ENCODE peak calls at places on chromosomes 6 and 20, in seven cellular contexts. One of them, this sample, is unnamed. For H3K4me1, the result is how much of the 10 kb centered on the place peaks cover.

GRCh38 chr6:170087946-170088348 is 202.9 kb downstream of the DLL1 start:
- DNase-seq in colonic mucosa: no peak
- DNase-seq in uterus: no peak
- DNase-seq in heart right ventricle: no peak
- DNase-seq in HCT116: no peak
- DNase-seq in gastrocnemius medialis: no peak
- DNase-seq in pancreas: no peak
- DNase-seq in this sample: no peak

GRCh38 chr6:16804007-16804303 is 42.7 kb upstream of the ATXN1 start:
- DNase-seq in pancreas: no peak
- DNase-seq in gastrocnemius medialis: no peak
- DNase-seq in heart right ventricle: no peak
- DNase-seq in HCT116: no peak
- DNase-seq in colonic mucosa: no peak
- DNase-seq in uterus: no peak
- DNase-seq in this sample: no peak

GRCh38 chr6:7241709-7242645 is 71.0 kb downstream of the SSR1 start:
- DNase-seq in gastrocnemius medialis: no peak
- DNase-seq in colonic mucosa: peak
- DNase-seq in uterus: no peak
- DNase-seq in pancreas: peak
- DNase-seq in heart right ventricle: no peak
- DNase-seq in HCT116: no peak
- DNase-seq in this sample: no peak

GRCh38 chr6:149060985-149061760 is 256.3 kb upstream of the TAB2 start:
- DNase-seq in heart right ventricle: no peak
- DNase-seq in colonic mucosa: peak
- DNase-seq in gastrocnemius medialis: no peak
- DNase-seq in pancreas: peak
- DNase-seq in uterus: no peak
- DNase-seq in HCT116: no peak
- DNase-seq in this sample: no peak

GRCh38 chr20:20465259-20465658 is 97.4 kb downstream of the INSM1 start:
- DNase-seq in uterus: no peak
- DNase-seq in gastrocnemius medialis: no peak
- DNase-seq in heart right ventricle: no peak
- DNase-seq in pancreas: no peak
- DNase-seq in HCT116: no peak
- DNase-seq in colonic mucosa: no peak
- DNase-seq in this sample: no peak

GRCh38 chr6:35427851-35428321 is 24.3 kb upstream of the FANCE start:
- DNase-seq in colonic mucosa: no peak
- DNase-seq in pancreas: no peak
- DNase-seq in uterus: no peak
- DNase-seq in heart right ventricle: no peak
- DNase-seq in HCT116: no peak
- DNase-seq in gastrocnemius medialis: no peak
- DNase-seq in this sample: no peak

GRCh38 chr6:147560670-147561069 is 52.2 kb downstream of the SAMD5 start:
- DNase-seq in gastrocnemius medialis: no peak
- DNase-seq in HCT116: no peak
- DNase-seq in pancreas: no peak
- DNase-seq in uterus: no peak
- DNase-seq in heart right ventricle: no peak
- DNase-seq in colonic mucosa: no peak
- DNase-seq in this sample: no peak

GRCh38 chr6:95176322-95176721 is 401.0 kb upstream of the MANEA start:
- DNase-seq in pancreas: no peak
- DNase-seq in gastrocnemius medialis: no peak
- DNase-seq in uterus: no peak
- DNase-seq in heart right ventricle: no peak
- DNase-seq in colonic mucosa: no peak
- DNase-seq in HCT116: no peak
- DNase-seq in this sample: no peak

GRCh38 chr20:23361108-23361650 is 803 bp upstream of the GZF1 start:
- DNase-seq in pancreas: peak
- DNase-seq in heart right ventricle: no peak
- DNase-seq in HCT116: no peak
- DNase-seq in colonic mucosa: peak
- DNase-seq in uterus: no peak
- DNase-seq in gastrocnemius medialis: no peak
- DNase-seq in this sample: no peak

GRCh38 chr6:18985061-18985460 is 597.9 kb downstream of the RNF144B start:
- DNase-seq in colonic mucosa: no peak
- DNase-seq in pancreas: no peak
- DNase-seq in heart right ventricle: no peak
- DNase-seq in uterus: no peak
- DNase-seq in gastrocnemius medialis: no peak
- DNase-seq in HCT116: no peak
- DNase-seq in this sample: no peak

GRCh38 chr6:122984393-122984792 is 11.6 kb upstream of the CLVS2 start:
- DNase-seq in heart right ventricle: no peak
- DNase-seq in pancreas: no peak
- DNase-seq in HCT116: no peak
- DNase-seq in gastrocnemius medialis: no peak
- DNase-seq in colonic mucosa: no peak
- DNase-seq in uterus: no peak
- DNase-seq in this sample: no peak

GRCh38 chr6:118677193-118677592 is 25.8 kb upstream of the CEP85L start:
- DNase-seq in heart right ventricle: no peak
- DNase-seq in colonic mucosa: no peak
- DNase-seq in pancreas: no peak
- DNase-seq in gastrocnemius medialis: no peak
- DNase-seq in uterus: no peak
- DNase-seq in HCT116: no peak
- DNase-seq in this sample: no peak

GRCh38 chr6:89353702-89354392 is 1.3 kb upstream of the UBE2J1 start:
- DNase-seq in colonic mucosa: no peak
- DNase-seq in HCT116: no peak
- DNase-seq in pancreas: no peak
- DNase-seq in uterus: no peak
- DNase-seq in gastrocnemius medialis: no peak
- DNase-seq in heart right ventricle: no peak
- DNase-seq in this sample: no peak

GRCh38 chr6:43186706-43187105 is 4.7 kb downstream of the CUL9 start:
- DNase-seq in uterus: no peak
- DNase-seq in heart right ventricle: no peak
- DNase-seq in gastrocnemius medialis: no peak
- DNase-seq in pancreas: no peak
- DNase-seq in HCT116: no peak
- DNase-seq in colonic mucosa: no peak
- DNase-seq in this sample: no peak

GRCh38 chr6:167565388-167565787 is 240.5 kb downstream of the TTLL2 start:
- DNase-seq in colonic mucosa: peak
- DNase-seq in heart right ventricle: no peak
- DNase-seq in gastrocnemius medialis: no peak
- DNase-seq in uterus: no peak
- DNase-seq in HCT116: no peak
- DNase-seq in pancreas: no peak
- DNase-seq in this sample: no peak

GRCh38 chr20:15930324-15931305 is 642.6 kb downstream of the KIF16B start:
- DNase-seq in HCT116: no peak
- DNase-seq in heart right ventricle: no peak
- DNase-seq in uterus: no peak
- DNase-seq in colonic mucosa: no peak
- DNase-seq in pancreas: no peak
- DNase-seq in gastrocnemius medialis: peak
- DNase-seq in this sample: no peak

GRCh38 chr6:144335315-144335861 is 50.3 kb downstream of the UTRN start:
- DNase-seq in gastrocnemius medialis: no peak
- DNase-seq in uterus: no peak
- DNase-seq in HCT116: no peak
- DNase-seq in heart right ventricle: no peak
- DNase-seq in pancreas: no peak
- DNase-seq in colonic mucosa: no peak
- DNase-seq in this sample: no peak

GRCh38 chr6:168118935-168119334 is 39.9 kb upstream of the FRMD1 start:
- DNase-seq in heart right ventricle: no peak
- DNase-seq in gastrocnemius medialis: no peak
- DNase-seq in colonic mucosa: no peak
- DNase-seq in uterus: peak
- DNase-seq in pancreas: no peak
- DNase-seq in HCT116: no peak
- DNase-seq in this sample: no peak

GRCh38 chr20:32034581-32035397 is 17.3 kb upstream of the HCK start:
- DNase-seq in uterus: no peak
- DNase-seq in gastrocnemius medialis: no peak
- DNase-seq in heart right ventricle: no peak
- DNase-seq in colonic mucosa: no peak
- DNase-seq in HCT116: no peak
- DNase-seq in pancreas: no peak
- DNase-seq in this sample: no peak

GRCh38 chr20:30611239-30611984 is 646.1 kb upstream of the DEFB115 start:
- DNase-seq in gastrocnemius medialis: no peak
- DNase-seq in colonic mucosa: no peak
- DNase-seq in uterus: no peak
- DNase-seq in pancreas: no peak
- DNase-seq in heart right ventricle: no peak
- DNase-seq in HCT116: no peak
- DNase-seq in this sample: no peak

GRCh38 chr6:78867370-78868040 is at the start of gene IRAK1BP1:
- DNase-seq in pancreas: peak
- DNase-seq in HCT116: peak
- DNase-seq in uterus: peak
- DNase-seq in gastrocnemius medialis: peak
- DNase-seq in heart right ventricle: peak
- DNase-seq in colonic mucosa: peak
- DNase-seq in this sample: peak

GRCh38 chr6:14059791-14060436 is 57.7 kb upstream of the CD83 start:
- DNase-seq in colonic mucosa: no peak
- DNase-seq in gastrocnemius medialis: no peak
- DNase-seq in HCT116: no peak
- DNase-seq in pancreas: peak
- DNase-seq in heart right ventricle: peak
- DNase-seq in uterus: no peak
- DNase-seq in this sample: no peak

GRCh38 chr6:63537126-63537958 is 34.9 kb upstream of the LOC128125822 start:
- DNase-seq in HCT116: no peak
- DNase-seq in uterus: no peak
- DNase-seq in gastrocnemius medialis: no peak
- DNase-seq in heart right ventricle: no peak
- DNase-seq in pancreas: no peak
- DNase-seq in colonic mucosa: no peak
- DNase-seq in this sample: no peak

GRCh38 chr6:161439093-161439492 is 165.2 kb upstream of the AGPAT4 start:
- DNase-seq in heart right ventricle: peak
- DNase-seq in gastrocnemius medialis: peak
- DNase-seq in HCT116: peak
- DNase-seq in pancreas: peak
- DNase-seq in colonic mucosa: no peak
- DNase-seq in uterus: peak
- DNase-seq in this sample: no peak

GRCh38 chr20:22490287-22491187 is 93.8 kb downstream of the FOXA2 start:
- DNase-seq in gastrocnemius medialis: no peak
- DNase-seq in uterus: no peak
- DNase-seq in pancreas: peak
- DNase-seq in HCT116: no peak
- DNase-seq in colonic mucosa: peak
- DNase-seq in heart right ventricle: no peak
- DNase-seq in this sample: no peak

GRCh38 chr6:23179994-23180393 is 610.6 kb downstream of the HDGFL1 start:
- DNase-seq in uterus: no peak
- DNase-seq in colonic mucosa: no peak
- DNase-seq in heart right ventricle: no peak
- DNase-seq in gastrocnemius medialis: no peak
- DNase-seq in HCT116: no peak
- DNase-seq in pancreas: no peak
- DNase-seq in this sample: no peak

GRCh38 chr20:46324960-46325703 is 16.8 kb upstream of the CDH22 start:
- DNase-seq in gastrocnemius medialis: no peak
- DNase-seq in heart right ventricle: no peak
- DNase-seq in pancreas: no peak
- DNase-seq in colonic mucosa: peak
- DNase-seq in uterus: no peak
- DNase-seq in HCT116: no peak
- DNase-seq in this sample: no peak

GRCh38 chr20:51703446-51704287 is 64.5 kb downstream of the ATP9A start:
- DNase-seq in pancreas: no peak
- DNase-seq in gastrocnemius medialis: no peak
- DNase-seq in colonic mucosa: no peak
- DNase-seq in HCT116: no peak
- DNase-seq in heart right ventricle: no peak
- DNase-seq in uterus: no peak
- DNase-seq in this sample: no peak
- H3K4me1 ChIP-seq in pancreas: under half
- H3K4me1 ChIP-seq in gastrocnemius medialis: under half
- H3K4me1 ChIP-seq in colonic mucosa: under half
- H3K4me1 ChIP-seq in HCT116: under half
- H3K4me1 ChIP-seq in heart right ventricle: under half
- H3K4me1 ChIP-seq in uterus: under half
- H3K4me1 ChIP-seq in this sample: under half

GRCh38 chr6:53151676-53152075 is 3.0 kb upstream of the GCM1 start:
- DNase-seq in gastrocnemius medialis: no peak
- DNase-seq in uterus: no peak
- DNase-seq in HCT116: peak
- DNase-seq in pancreas: no peak
- DNase-seq in heart right ventricle: no peak
- DNase-seq in colonic mucosa: no peak
- DNase-seq in this sample: no peak
- TF ChIP-seq CTCF in gastrocnemius medialis: no peak
- TF ChIP-seq CTCF in uterus: no peak
- TF ChIP-seq CTCF in HCT116: peak
- TF ChIP-seq CTCF in pancreas: no peak
- TF ChIP-seq CTCF in heart right ventricle: no peak
- TF ChIP-seq CTCF in colonic mucosa: no peak
- TF ChIP-seq CTCF in this sample: no peak

GRCh38 chr20:24773751-24774201 is 175.3 kb upstream of the CST7 start:
- DNase-seq in uterus: no peak
- DNase-seq in heart right ventricle: no peak
- DNase-seq in gastrocnemius medialis: no peak
- DNase-seq in colonic mucosa: no peak
- DNase-seq in HCT116: no peak
- DNase-seq in pancreas: no peak
- DNase-seq in this sample: no peak
- H3K4me1 ChIP-seq in uterus: under half
- H3K4me1 ChIP-seq in heart right ventricle: under half
- H3K4me1 ChIP-seq in gastrocnemius medialis: under half
- H3K4me1 ChIP-seq in colonic mucosa: under half
- H3K4me1 ChIP-seq in HCT116: under half
- H3K4me1 ChIP-seq in pancreas: under half
- H3K4me1 ChIP-seq in this sample: under half

DNA sequence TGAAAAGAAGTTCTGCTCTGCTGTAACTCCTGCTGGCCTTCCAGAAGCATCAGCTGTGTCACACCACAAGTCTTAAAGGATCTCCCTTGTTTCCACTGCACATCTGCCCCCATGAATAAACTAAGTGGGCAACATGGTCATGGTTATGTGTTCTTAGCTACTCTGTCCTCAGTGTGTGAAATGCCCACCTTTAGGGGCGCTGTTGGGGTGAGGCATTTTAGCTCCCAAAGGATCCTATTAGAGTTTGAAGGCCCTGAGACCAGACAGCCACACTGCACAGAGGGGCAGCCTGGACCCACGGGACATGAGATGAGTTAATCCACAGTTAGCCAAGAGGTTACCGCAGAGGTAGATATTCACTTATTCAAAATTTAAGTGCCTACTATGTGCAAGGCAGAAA is 294.3 kb upstream of the QKI start:
- DNase-seq in uterus: no peak
- DNase-seq in heart right ventricle: no peak
- DNase-seq in HCT116: no peak
- DNase-seq in gastrocnemius medialis: no peak
- DNase-seq in pancreas: no peak
- DNase-seq in colonic mucosa: no peak
- DNase-seq in this sample: no peak
- TF ChIP-seq CTCF in uterus: no peak
- TF ChIP-seq CTCF in heart right ventricle: no peak
- TF ChIP-seq CTCF in HCT116: peak
- TF ChIP-seq CTCF in gastrocnemius medialis: no peak
- TF ChIP-seq CTCF in pancreas: no peak
- TF ChIP-seq CTCF in colonic mucosa: no peak
- TF ChIP-seq CTCF in this sample: no peak

GRCh38 chr20:59124326-59125029 is 39.1 kb upstream of the ZNF831 start:
- DNase-seq in colonic mucosa: no peak
- DNase-seq in HCT116: no peak
- DNase-seq in heart right ventricle: no peak
- DNase-seq in uterus: no peak
- DNase-seq in gastrocnemius medialis: no peak
- DNase-seq in pancreas: no peak
- DNase-seq in this sample: no peak
- H3K4me1 ChIP-seq in colonic mucosa: under half
- H3K4me1 ChIP-seq in HCT116: under half
- H3K4me1 ChIP-seq in heart right ventricle: under half
- H3K4me1 ChIP-seq in uterus: under half
- H3K4me1 ChIP-seq in gastrocnemius medialis: under half
- H3K4me1 ChIP-seq in pancreas: under half
- H3K4me1 ChIP-seq in this sample: under half